ENCODE peak calls at places on chromosome 12, in ten cellular contexts. A, N, F, U, D, H, W, B, E and J are unnamed samples.

GRCh38 chr12:65960820-65961691 is 136.8 kb downstream of the HMGA2 start:
- DNase-seq in A (no peak), N (no peak), F (no peak), U (no peak), D (no peak), H (peak), W (no peak), B (no peak), E (no peak), J (no peak)

GRCh38 chr12:42935756-42936155 is 346.2 kb upstream of the PRICKLE1 start:
- DNase-seq in A (no peak), N (no peak), F (no peak), U (no peak), D (no peak), H (no peak), W (no peak), B (no peak), E (no peak), J (no peak)

GRCh38 chr12:121968880-121969279 is 50.5 kb downstream of the CFAP251 start:
- DNase-seq in A (no peak), N (no peak), F (no peak), U (no peak), D (no peak), H (no peak), W (no peak), B (no peak), E (no peak), J (no peak)

GRCh38 chr12:105041186-105041585 is 43.1 kb downstream of the ALDH1L2 start:
- DNase-seq in A (no peak), N (no peak), F (no peak), U (no peak), D (no peak), H (no peak), W (no peak), B (no peak), E (no peak), J (no peak)

GRCh38 chr12:100733817-100734593 is 60.6 kb upstream of the ANO4 start:
- DNase-seq in A (no peak), N (no peak), F (peak), U (no peak), D (no peak), H (peak), W (peak), B (no peak), E (no peak), J (no peak)

GRCh38 chr12:848519-849191 is 96.3 kb downstream of the WNK1 start:
- DNase-seq in A (no peak), N (no peak), F (no peak), U (no peak), D (no peak), H (peak), W (no peak), B (no peak), E (no peak), J (no peak)

GRCh38 chr12:24845615-24846014 is 103.3 kb downstream of the BCAT1 start:
- DNase-seq in A (no peak), N (no peak), F (no peak), U (no peak), D (no peak), H (no peak), W (no peak), B (no peak), E (no peak), J (no peak)

GRCh38 chr12:113962733-113963132 is 3.4 kb downstream of the RBM19 start:
- DNase-seq in A (no peak), N (no peak), F (no peak), U (no peak), D (no peak), H (no peak), W (no peak), B (no peak), E (no peak), J (no peak)

GRCh38 chr12:6551063-6551461 is 4.8 kb downstream of the IFFO1 start:
- DNase-seq in A (no peak), N (no peak), F (no peak), U (no peak), D (no peak), H (no peak), W (no peak), B (no peak), E (no peak), J (no peak)